ENCODE peak calls at places on chromosomes 16 and 17, in eight cellular contexts. W is fibroblast of the conjunctiva; D is GM19239; M is Karpas-422; A is NCI-H2171 treated with DMSO at 0.1 percent for 48 hours; P is right atrium auricular region; S is stimulated activated CD8-positive, alpha-beta memory T cell treated with anti-CD3 and anti-CD28 coated beads, Interleukin-2, amount 100 ng/mL, for 48 hours; X is T-helper 1 cell. R is an unnamed sample.

GRCh38 chr16:69928856-69929400 is 22.2 kb upstream of the CLEC18A start:
- DNase-seq in X (no peak), D (no peak), S (no peak), W (no peak), A (no peak), M (no peak), P (no peak), R (no peak)

GRCh38 chr16:85387171-85387507 is 226.0 kb upstream of the GSE1 start:
- DNase-seq in W (no peak), D (no peak), S (no peak), P (no peak), X (peak; percentile 4), A (no peak), M (no peak), R (no peak)

GRCh38 chr17:80636356-80637285 is 92.0 kb downstream of the RPTOR start:
- DNase-seq in D (no peak), S (no peak), W (no peak), P (no peak), A (no peak), X (no peak), M (peak; percentile 68), R (no peak)

GRCh38 chr17:41520821-41521521 is 2.3 kb upstream of the KRT15 start:
- DNase-seq in A (peak; percentile 52), X (no peak), M (no peak), W (no peak), D (no peak), S (no peak), P (no peak), R (no peak)

GRCh38 chr16:20683812-20684211 is 13.7 kb downstream of the ACSM1 start:
- DNase-seq in D (no peak), M (no peak), W (no peak), A (no peak), P (no peak), X (no peak), S (no peak), R (no peak)

GRCh38 chr17:77611791-77612466 is 346.6 kb upstream of the TNRC6C start:
- DNase-seq in A (peak; percentile 31), X (no peak), D (no peak), W (no peak), S (no peak), M (no peak), P (no peak), R (no peak)

GRCh38 chr16:19700319-19700781 is 17.7 kb downstream of the KNOP1 start:
- DNase-seq in P (no peak), X (no peak), A (no peak), S (no peak), M (no peak), W (no peak), D (no peak), R (peak; percentile 34)

GRCh38 chr16:66516172-66516807 is 33.6 kb downstream of the TK2 start:
- DNase-seq in S (no peak), D (no peak), W (no peak), P (no peak), A (no peak), X (no peak), M (no peak), R (no peak)

GRCh38 chr16:57955572-57955971 is 15.4 kb downstream of the CNGB1 start:
- DNase-seq in W (no peak), S (no peak), A (no peak), D (no peak), P (no peak), X (no peak), M (no peak), R (no peak)

GRCh38 chr16:22091721-22092120 is 620 bp upstream of the VWA3A start:
- DNase-seq in S (no peak), P (no peak), M (no peak), X (no peak), W (no peak), D (no peak), A (no peak), R (peak; percentile 6)

GRCh38 chr17:28381141-28381825 is 9.8 kb downstream of the SARM1 start:
- DNase-seq in P (no peak), X (no peak), S (peak; percentile 19), A (no peak), D (no peak), M (no peak), W (no peak), R (no peak)

GRCh38 chr16:12570046-12570618 is 233.6 kb downstream of the CPPED1 start:
- DNase-seq in S (no peak), M (no peak), D (no peak), P (no peak), X (no peak), A (no peak), W (no peak), R (no peak)

GRCh38 chr17:78717431-78717980 is 64.6 kb downstream of the CYTH1 start:
- DNase-seq in X (no peak), S (no peak), M (no peak), D (no peak), W (no peak), P (no peak), A (peak; percentile 49), R (no peak)

GRCh38 chr16:79563919-79564318 is 36.6 kb downstream of the MAF start:
- DNase-seq in W (no peak), S (no peak), X (no peak), P (peak; percentile 16), D (no peak), A (no peak), M (no peak), R (no peak)

GRCh38 chr16:4765511-4766474 is 1.2 kb downstream of the ZNF500 start:
- DNase-seq in W (no peak), A (no peak), D (no peak), M (no peak), S (no peak), X (no peak), P (no peak), R (no peak)

GRCh38 chr17:58991718-58992331 is 114.9 kb downstream of the TRIM37 start:
- DNase-seq in P (no peak), A (no peak), M (no peak), W (no peak), S (no peak), X (no peak), D (peak; percentile 18), R (no peak)

GRCh38 chr16:82699262-82699661 is 72.5 kb downstream of the CDH13 start:
- DNase-seq in S (no peak), M (no peak), X (no peak), W (no peak), D (no peak), A (no peak), P (no peak), R (no peak)

GRCh38 chr17:41586863-41587495 is at the start of gene KRT14:
- DNase-seq in A (no peak), D (no peak), S (no peak), P (no peak), X (no peak), M (no peak), W (no peak), R (no peak)

GRCh38 chr17:20046629-20047028 is 37.5 kb downstream of the SPECC1 start:
- DNase-seq in M (no peak), X (no peak), A (no peak), W (no peak), S (no peak), P (no peak), D (no peak), R (no peak)

GRCh38 chr16:88770459-88771293 is 14.3 kb downstream of the PIEZO1 start:
- DNase-seq in S (peak; percentile 30), W (peak; percentile 66), P (no peak), M (peak; percentile 76), A (peak; percentile 76), D (no peak), X (no peak), R (no peak)

GRCh38 chr16:3095869-3096268 is 3.2 kb downstream of the ZSCAN10 start:
- DNase-seq in D (peak; percentile 86), W (no peak), M (peak; percentile 86), P (no peak), S (peak; percentile 50), A (no peak), X (peak; percentile 58), R (no peak)

GRCh38 chr17:73820686-73821448 is 176.6 kb upstream of the SDK2 start:
- DNase-seq in X (no peak), M (peak; percentile 58), W (no peak), A (no peak), D (no peak), P (no peak), S (no peak), R (peak; percentile 35)

GRCh38 chr16:85724936-85725335 is 26.0 kb downstream of the C16orf74 start:
- DNase-seq in X (no peak), P (no peak), D (no peak), A (peak; percentile 92), S (no peak), W (no peak), M (no peak), R (no peak)

GRCh38 chr17:19753661-19754463 is 5.8 kb upstream of the ALDH3A1 start:
- DNase-seq in D (no peak), A (peak; percentile 55), M (no peak), P (no peak), W (no peak), X (peak; percentile 2), S (no peak), R (no peak)

GRCh38 chr17:50194441-50195195 is 6.8 kb downstream of the COL1A1 start:
- DNase-seq in M (no peak), A (no peak), S (no peak), D (no peak), X (no peak), P (no peak), W (no peak), R (no peak)

GRCh38 chr16:88903267-88903666 is 36.8 kb upstream of the PABPN1L start:
- DNase-seq in X (no peak), A (no peak), D (no peak), P (no peak), W (no peak), S (no peak), M (no peak), R (no peak)

R was measured in astrocyte of the cerebellum.